ENCODE peak calls at places on chromosomes 13 and 19, in five cellular contexts. B, F, O, D and A are unnamed samples.

GRCh38 chr13:102261809-102262208 is 140.0 kb downstream of the FGF14 start:
- ATAC-seq in B (no peak), F (no peak), O (no peak), D (no peak), A (no peak)

GRCh38 chr13:86932935-86933334 is 738.2 kb upstream of the SLITRK5 start:
- ATAC-seq in B (no peak), F (no peak), O (no peak), D (no peak), A (no peak)

GRCh38 chr19:39740395-39740794 is 2.6 kb upstream of the CLC start:
- ATAC-seq in B (no peak), F (no peak), O (no peak), D (no peak), A (no peak)

GRCh38 chr19:48627211-48627864 is 8.0 kb downstream of the SPHK2 start:
- ATAC-seq in B (no peak), F (peak; percentile 58), O (no peak), D (no peak), A (no peak)

GRCh38 chr19:16782719-16783118 is 46.5 kb upstream of the SIN3B start:
- ATAC-seq in B (no peak), F (no peak), O (no peak), D (no peak), A (no peak)

GRCh38 chr19:45498411-45499195 is at the start of gene PPM1N:
- ATAC-seq in B (peak; percentile 28), F (peak; percentile 54), O (no peak), D (peak; percentile 65), A (no peak)

GRCh38 chr13:41302743-41303142 is 8.3 kb upstream of the NAA16 start:
- ATAC-seq in B (no peak), F (no peak), O (no peak), D (no peak), A (no peak)

GRCh38 chr19:51600940-51601575 is 29.1 kb downstream of the SIGLEC5 start:
- ATAC-seq in B (no peak), F (no peak), O (no peak), D (peak; percentile 47), A (no peak)

GRCh38 chr13:110105136-110105535 is 201.8 kb downstream of the COL4A1 start:
- ATAC-seq in B (no peak), F (no peak), O (no peak), D (no peak), A (no peak)

GRCh38 chr13:27968316-27969072 is 621 bp downstream of the CDX2 start:
- ATAC-seq in B (no peak), F (peak; percentile 76), O (peak; percentile 61), D (no peak), A (no peak)

GRCh38 chr19:3716147-3716668 is 8.0 kb downstream of the TJP3 start:
- ATAC-seq in B (no peak), F (no peak), O (no peak), D (no peak), A (no peak)

GRCh38 chr19:16447015-16447384 is 24.8 kb downstream of the EPS15L1 start:
- ATAC-seq in B (peak; percentile 98), F (peak; percentile 98), O (no peak), D (peak; percentile 71), A (peak; percentile 90)

GRCh38 chr19:6272913-6273600 is 6.7 kb downstream of the MLLT1 start:
- ATAC-seq in B (no peak), F (no peak), O (no peak), D (no peak), A (no peak)

GRCh38 chr13:79837741-79838450 is 356.9 kb downstream of the NDFIP2 start:
- ATAC-seq in B (no peak), F (no peak), O (no peak), D (no peak), A (no peak)

GRCh38 chr13:26759156-26759906 is 1.3 kb downstream of the GPR12 start:
- ATAC-seq in B (no peak), F (no peak), O (no peak), D (no peak), A (no peak)

GRCh38 chr13:112740502-112741131 is 50.8 kb downstream of the ATP11A start:
- ATAC-seq in B (peak; percentile 73), F (no peak), O (no peak), D (no peak), A (peak; percentile 81)

GRCh38 chr19:54152878-54153524 is 6.5 kb downstream of the LENG1 start:
- ATAC-seq in B (no peak), F (no peak), O (no peak), D (no peak), A (peak; percentile 48)

GRCh38 chr19:41991025-41991424 is 3.0 kb downstream of the ATP1A3 start:
- ATAC-seq in B (no peak), F (no peak), O (peak; percentile 10), D (no peak), A (no peak)

GRCh38 chr13:49760555-49760954 is 31.9 kb downstream of the KPNA3 start:
- ATAC-seq in B (no peak), F (no peak), O (no peak), D (peak; percentile 89), A (no peak)

GRCh38 chr13:51549050-51549449 is 35.2 kb upstream of the WDFY2 start:
- ATAC-seq in B (peak; percentile 85), F (peak; percentile 68), O (no peak), D (peak; percentile 88), A (no peak)

GRCh38 chr19:16067205-16067938 is 8.9 kb upstream of the TPM4 start:
- ATAC-seq in B (peak; percentile 12), F (no peak), O (no peak), D (no peak), A (peak; percentile 80)

GRCh38 chr19:35935911-35936737 is at the start of gene LRFN3:
- ATAC-seq in B (no peak), F (peak; percentile 21), O (peak; percentile 60), D (no peak), A (peak; percentile 30)

GRCh38 chr13:20718958-20719566 is 15.6 kb downstream of the IL17D start:
- ATAC-seq in B (no peak), F (no peak), O (no peak), D (no peak), A (no peak)

GRCh38 chr13:97781891-97782305 is 171.6 kb upstream of the IPO5 start:
- ATAC-seq in B (no peak), F (no peak), O (no peak), D (no peak), A (peak; percentile 53)

GRCh38 chr13:24181991-24182702 is 21.6 kb downstream of the SPATA13 start:
- ATAC-seq in B (no peak), F (peak; percentile 59), O (no peak), D (no peak), A (no peak)

GRCh38 chr13:23739597-23739996 is 149.6 kb downstream of the MIPEP start:
- ATAC-seq in B (no peak), F (no peak), O (no peak), D (no peak), A (no peak)

GRCh38 chr13:113951246-113951999 is 22.5 kb downstream of the C13orf46 start:
- ATAC-seq in B (peak; percentile 98), F (peak; percentile 87), O (peak; percentile 75), D (peak; percentile 92), A (peak; percentile 94)
- TF ChIP-seq CTCF in B (peak; percentile 83), F (peak; percentile 87), O (peak; percentile 64), D (peak; percentile 70), A (peak; percentile 97)

GRCh38 chr19:47422417-47423163 is 3.3 kb upstream of the MEIS3 start:
- ATAC-seq in B (no peak), F (no peak), O (no peak), D (no peak), A (no peak)

GRCh38 chr19:47423203-47423882 is 4.0 kb upstream of the MEIS3 start:
- ATAC-seq in B (no peak), F (no peak), O (no peak), D (no peak), A (no peak)

GRCh38 chr19:47419789-47420188 is 462 bp upstream of the MEIS3 start:
- ATAC-seq in B (no peak), F (no peak), O (no peak), D (no peak), A (no peak)

GRCh38 chr19:47421244-47421786 is 2.0 kb upstream of the MEIS3 start:
- ATAC-seq in B (no peak), F (no peak), O (no peak), D (peak; percentile 9), A (no peak)

DNA sequence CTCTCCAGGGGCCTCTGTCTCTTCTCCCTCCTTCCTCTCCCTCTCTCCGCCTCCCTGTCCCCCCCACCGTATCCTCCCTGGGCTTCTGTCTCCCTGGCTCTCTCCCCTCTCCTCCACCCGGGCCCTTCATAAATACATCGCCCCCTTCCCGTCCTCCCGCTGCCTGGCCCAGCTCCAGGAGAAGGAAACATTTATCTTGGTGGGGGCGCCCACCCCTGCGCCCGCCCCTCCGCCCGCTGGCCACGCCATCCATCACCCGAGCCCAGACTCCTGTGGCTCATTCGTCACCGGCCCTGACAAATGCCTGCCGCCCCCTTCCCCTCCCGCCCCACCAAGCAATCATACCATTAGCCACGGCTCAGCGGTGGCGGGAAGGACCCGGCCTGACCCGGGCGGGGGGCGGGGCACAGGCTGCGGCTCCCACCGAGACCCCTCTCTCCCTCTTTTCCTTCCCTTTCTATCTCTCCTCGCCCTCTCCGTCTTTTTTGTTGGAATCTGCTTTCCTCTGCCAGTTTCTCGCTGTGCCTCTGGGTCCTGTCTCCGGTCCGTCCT is 2.6 kb upstream of the MEIS3 start:
- ATAC-seq in B (peak; percentile 7), F (no peak), O (no peak), D (no peak), A (no peak)
- TF ChIP-seq EP300 in B (no peak), F (no peak), O (no peak), D (no peak), A (no peak)

DNA sequence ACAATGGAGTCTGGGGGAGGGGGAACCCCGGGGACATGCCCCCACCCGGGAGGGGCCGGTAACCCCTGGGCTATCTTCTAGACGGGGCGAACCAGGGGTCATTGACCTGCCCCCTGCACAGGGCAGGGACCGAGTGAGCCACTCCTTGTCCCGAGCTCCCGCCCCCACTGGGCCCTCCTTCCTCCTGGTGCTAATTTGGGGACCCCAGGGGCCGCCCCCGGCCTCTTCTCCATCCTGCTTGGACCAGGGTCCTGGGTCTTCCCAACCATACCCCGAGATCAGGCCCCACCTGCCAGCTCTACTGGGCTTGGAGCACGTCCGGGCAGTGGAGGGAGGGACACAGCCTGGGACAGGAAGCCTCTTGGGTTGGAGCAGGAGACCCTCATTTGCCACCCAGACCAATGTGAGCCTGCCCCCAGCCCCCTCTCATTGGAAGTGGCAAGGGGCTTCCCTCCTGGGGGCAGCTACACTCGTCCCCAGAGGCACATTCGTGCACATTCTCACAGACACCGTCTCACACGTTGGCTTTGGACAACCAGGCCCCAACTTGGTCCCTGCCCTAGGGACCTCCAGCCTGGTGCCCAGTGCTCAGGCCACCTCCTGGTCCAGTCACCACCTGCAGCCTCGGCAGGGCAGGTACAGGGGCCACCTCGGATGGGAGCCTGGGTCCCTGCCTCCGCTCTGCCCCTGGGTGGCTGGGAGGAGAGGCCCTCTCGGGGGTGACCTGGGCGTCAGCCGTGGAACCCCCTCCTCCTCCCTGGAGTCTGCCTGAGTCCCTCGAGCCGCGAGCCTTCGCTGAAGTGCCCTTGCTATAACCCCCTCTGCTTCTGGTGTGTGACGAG is 3.3 kb upstream of the MISP start:
- ATAC-seq in B (no peak), F (no peak), O (no peak), D (no peak), A (no peak)
- TF ChIP-seq CTCF in B (no peak), F (no peak), O (no peak), D (no peak), A (no peak)

DNA sequence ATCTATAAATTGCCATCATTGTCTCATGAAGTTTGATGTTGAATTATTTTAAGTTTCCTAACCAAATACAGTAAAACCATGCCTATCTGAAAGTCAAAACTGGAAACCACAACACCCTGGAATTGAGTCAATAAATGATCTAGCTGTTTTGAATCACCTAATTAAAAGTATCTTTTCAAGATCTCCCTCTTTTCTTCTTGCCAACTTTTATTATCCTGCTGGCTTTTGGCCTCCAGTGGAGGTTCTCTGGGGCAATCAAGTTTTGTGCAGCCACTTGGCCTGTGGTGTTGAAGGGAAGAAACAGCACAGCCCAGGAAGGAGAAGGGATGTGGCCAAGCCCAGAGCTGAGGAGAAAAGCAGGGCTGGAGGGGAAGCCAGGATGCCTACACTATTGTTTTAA is 255.4 kb downstream of the COG6 start:
- ATAC-seq in B (no peak), F (no peak), O (no peak), D (no peak), A (no peak)
- TF ChIP-seq EP300 in B (no peak), F (no peak), O (no peak), D (no peak), A (no peak)